ENCODE peak calls at places on chromosomes 6 and 20, in four cellular contexts. Z, V, L and U are unnamed samples.

GRCh38 chr20:50558483-50558925 is 48.3 kb downstream of the PTPN1 start:
- DNase-seq in Z (no peak), L (peak; percentile 63), V (no peak), U (no peak)

GRCh38 chr20:61589055-61589385 is 337.0 kb downstream of the CDH4 start:
- DNase-seq in Z (no peak), L (no peak), V (no peak), U (no peak)

GRCh38 chr6:53651764-53652401 is 13.7 kb downstream of the KLHL31 start:
- DNase-seq in L (no peak), Z (peak; percentile 59), V (no peak), U (peak; percentile 86)

GRCh38 chr6:30037182-30037788 is 23.8 kb upstream of the POLR1H start:
- DNase-seq in L (peak; percentile 47), V (no peak), Z (no peak), U (peak; percentile 38)

GRCh38 chr20:63568986-63569949 is 4.8 kb downstream of the HELZ2 start:
- DNase-seq in V (no peak), L (no peak), Z (no peak), U (no peak)

GRCh38 chr6:55668625-55669024 is 89.6 kb upstream of the HMGCLL1 start:
- DNase-seq in Z (no peak), L (no peak), V (no peak), U (no peak)

GRCh38 chr6:130421567-130421966 is 55.8 kb downstream of the TMEM200A start:
- DNase-seq in V (no peak), L (no peak), Z (no peak), U (no peak)

GRCh38 chr6:42707595-42707994 is 14.8 kb downstream of the PRPH2 start:
- DNase-seq in L (no peak), V (no peak), Z (no peak), U (no peak)

GRCh38 chr6:53250137-53250760 is 98.5 kb downstream of the ELOVL5 start:
- DNase-seq in V (no peak), L (no peak), Z (no peak), U (no peak)

GRCh38 chr20:25499855-25500434 is 85.4 kb downstream of the NINL start:
- DNase-seq in V (no peak), L (no peak), Z (no peak), U (no peak)

GRCh38 chr6:117495873-117496272 is 13.4 kb downstream of the DCBLD1 start:
- DNase-seq in Z (no peak), L (no peak), V (no peak), U (no peak)

GRCh38 chr6:97947841-97948240 is 664.8 kb upstream of the MMS22L start:
- DNase-seq in L (no peak), V (no peak), Z (no peak), U (peak; percentile 1)
- TF ChIP-seq EP300 in L (no peak), V (no peak), Z (no peak), U (no peak)

GRCh38 chr6:77816766-77817270 is 164.0 kb downstream of the MEI4 start:
- DNase-seq in Z (no peak), L (no peak), V (no peak), U (no peak)

GRCh38 chr6:77825204-77825603 is 172.4 kb downstream of the MEI4 start:
- DNase-seq in Z (no peak), L (no peak), V (no peak), U (no peak)

DNA sequence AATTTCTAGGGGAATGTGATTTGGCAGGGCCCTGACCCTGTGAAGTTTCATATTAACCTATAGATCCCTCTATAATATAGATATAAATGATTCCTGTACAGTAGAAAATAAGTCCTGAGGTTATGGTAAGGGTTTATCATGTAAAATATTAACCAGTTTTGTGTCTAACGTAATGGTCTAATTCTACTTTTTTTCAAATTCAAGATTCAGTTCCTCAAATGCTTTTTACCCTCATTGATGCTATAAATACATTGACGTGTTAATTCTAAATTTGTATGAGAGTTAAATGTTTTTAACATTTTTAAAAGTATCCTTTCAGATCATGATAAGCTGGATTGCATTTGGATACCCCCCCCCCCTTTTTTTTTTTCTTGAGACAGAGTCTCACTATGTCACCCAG is 169.4 kb downstream of the MEI4 start:
- DNase-seq in Z (no peak), L (no peak), V (no peak), U (no peak)
- TF ChIP-seq POLR2A in Z (no peak), L (no peak), V (no peak), U (no peak)

GRCh38 chr6:12578097-12578496 is 138.5 kb upstream of the PHACTR1 start:
- DNase-seq in L (no peak), V (no peak), Z (no peak), U (no peak)
- TF ChIP-seq ATF3 in L (no peak), V (no peak), Z (no peak), U (no peak)

GRCh38 chr20:53786445-53787267 is 193.0 kb upstream of the ZNF217 start:
- DNase-seq in V (no peak), Z (no peak), L (no peak), U (peak; percentile 56)
- TF ChIP-seq EP300 in V (no peak), Z (no peak), L (no peak), U (peak; percentile 13)

DNA sequence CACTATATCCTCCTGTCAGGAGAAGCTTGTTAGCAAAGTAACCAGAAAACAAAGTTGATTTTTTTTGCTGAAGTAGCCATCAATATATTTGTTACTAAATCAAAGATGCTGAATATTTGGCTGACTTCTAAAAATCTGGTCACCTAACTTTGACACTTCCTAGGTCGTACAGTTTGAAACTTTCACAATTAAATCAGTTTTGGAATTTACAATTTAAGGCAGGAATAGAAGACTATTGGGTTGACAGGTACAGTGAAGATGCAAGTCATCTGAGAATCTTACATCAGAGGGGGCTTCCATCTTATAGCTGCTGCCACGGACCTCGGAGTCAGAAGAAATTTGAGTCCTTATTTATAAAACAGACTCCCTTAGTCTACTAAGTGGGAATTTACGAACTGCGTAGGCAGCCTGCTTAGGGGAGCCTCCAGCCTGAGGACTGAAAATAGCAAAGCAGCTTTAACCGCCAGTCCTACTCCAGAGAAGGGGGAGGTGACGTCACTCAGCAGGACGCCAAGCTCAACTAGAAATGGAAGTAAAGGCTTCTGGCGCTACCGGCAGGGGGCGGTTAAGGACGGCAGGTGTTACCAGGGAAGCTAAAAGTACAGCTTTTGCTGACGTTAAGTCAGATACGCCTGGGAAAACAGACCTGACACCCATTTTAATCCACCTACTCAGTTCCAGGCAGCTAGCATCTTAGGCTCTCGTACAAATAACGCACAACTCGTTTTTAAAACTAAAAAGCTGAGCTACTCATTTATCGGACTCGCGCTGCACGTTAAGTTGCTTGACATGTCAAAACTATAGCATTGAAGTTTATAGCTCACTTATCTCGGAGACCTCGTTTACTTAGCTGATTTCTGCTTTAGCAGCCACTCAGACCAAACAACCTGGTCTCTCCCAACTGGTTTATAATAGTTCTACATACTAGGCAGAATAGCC is 61.1 kb upstream of the HFE start:
- DNase-seq in V (peak; percentile 89), Z (peak; percentile 93), L (peak; percentile 76), U (peak; percentile 97)
- TF ChIP-seq POLR2A in V (no peak), Z (peak; percentile 91), L (no peak), U (no peak)

GRCh38 chr20:237479-237878 is 10.4 kb downstream of the DEFB129 start:
- DNase-seq in Z (no peak), L (no peak), V (no peak), U (no peak)
- TF ChIP-seq ATF3 in Z (no peak), L (no peak), V (no peak), U (no peak)

GRCh38 chr6:46845126-46845525 is 51.9 kb downstream of the MEP1A start:
- DNase-seq in V (no peak), Z (no peak), L (no peak), U (no peak)

GRCh38 chr6:46849361-46849690 is 56.1 kb downstream of the MEP1A start:
- DNase-seq in Z (no peak), V (no peak), L (no peak), U (no peak)

GRCh38 chr6:46850781-46851180 is 57.6 kb downstream of the MEP1A start:
- DNase-seq in L (no peak), Z (no peak), V (no peak), U (no peak)

DNA sequence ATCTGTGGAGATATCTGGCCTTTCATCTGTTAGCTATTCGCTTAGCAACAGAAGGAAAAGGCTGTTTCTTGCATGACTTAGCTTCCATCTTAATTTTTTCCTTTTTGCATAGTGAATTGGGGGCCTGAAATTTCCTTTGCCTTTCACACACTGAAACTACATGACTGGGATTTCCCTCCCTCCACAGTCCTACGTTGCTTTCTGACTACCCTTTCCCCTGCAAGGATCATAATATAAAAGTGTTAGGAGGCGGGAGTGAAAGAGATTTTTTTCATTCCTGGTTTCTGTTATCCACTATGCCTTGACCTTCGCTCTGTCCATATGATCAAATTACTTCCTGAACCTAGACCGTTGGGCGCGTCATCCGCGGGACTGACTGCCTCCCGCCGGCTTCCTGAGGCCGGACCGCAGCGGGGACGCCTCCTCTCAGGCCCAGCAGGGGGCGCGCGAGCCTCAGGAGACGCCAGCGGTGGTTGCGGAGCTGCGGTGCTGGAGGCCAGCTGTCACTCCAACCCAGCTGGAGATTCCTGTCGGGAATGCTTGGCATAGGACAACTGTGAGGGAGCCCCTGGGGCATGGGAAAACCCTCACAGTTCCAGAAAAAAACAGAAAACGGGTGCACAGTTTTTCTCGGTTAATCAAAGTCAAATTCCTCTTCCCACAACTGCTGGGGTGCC is 55.6 kb downstream of the MEP1A start:
- DNase-seq in V (no peak), Z (peak; percentile 61), L (peak; percentile 83), U (peak; percentile 71)
- TF ChIP-seq EP300 in V (no peak), Z (peak; percentile 32), L (no peak), U (no peak)

GRCh38 chr6:143840595-143840994 is 2.5 kb upstream of the LTV1 start:
- DNase-seq in Z (no peak), L (no peak), V (no peak), U (no peak)

GRCh38 chr6:143843689-143844405 is 709 bp downstream of the LTV1 start:
- DNase-seq in Z (no peak), V (no peak), L (no peak), U (peak; percentile 13)

GRCh38 chr6:143842468-143842901 is 653 bp upstream of the LTV1 start:
- DNase-seq in V (no peak), L (no peak), Z (no peak), U (no peak)

GRCh38 chr6:143845033-143845432 is 1.9 kb downstream of the LTV1 start:
- DNase-seq in L (no peak), Z (no peak), V (no peak), U (no peak)

GRCh38 chr6:143842902-143843688 is at the start of gene LTV1:
- DNase-seq in L (peak; percentile 100), Z (peak; percentile 88), V (peak; percentile 81), U (peak; percentile 98)
- TF ChIP-seq POLR2A in L (peak; percentile 95), Z (no peak), V (peak; percentile 85), U (peak; percentile 94)

DNA sequence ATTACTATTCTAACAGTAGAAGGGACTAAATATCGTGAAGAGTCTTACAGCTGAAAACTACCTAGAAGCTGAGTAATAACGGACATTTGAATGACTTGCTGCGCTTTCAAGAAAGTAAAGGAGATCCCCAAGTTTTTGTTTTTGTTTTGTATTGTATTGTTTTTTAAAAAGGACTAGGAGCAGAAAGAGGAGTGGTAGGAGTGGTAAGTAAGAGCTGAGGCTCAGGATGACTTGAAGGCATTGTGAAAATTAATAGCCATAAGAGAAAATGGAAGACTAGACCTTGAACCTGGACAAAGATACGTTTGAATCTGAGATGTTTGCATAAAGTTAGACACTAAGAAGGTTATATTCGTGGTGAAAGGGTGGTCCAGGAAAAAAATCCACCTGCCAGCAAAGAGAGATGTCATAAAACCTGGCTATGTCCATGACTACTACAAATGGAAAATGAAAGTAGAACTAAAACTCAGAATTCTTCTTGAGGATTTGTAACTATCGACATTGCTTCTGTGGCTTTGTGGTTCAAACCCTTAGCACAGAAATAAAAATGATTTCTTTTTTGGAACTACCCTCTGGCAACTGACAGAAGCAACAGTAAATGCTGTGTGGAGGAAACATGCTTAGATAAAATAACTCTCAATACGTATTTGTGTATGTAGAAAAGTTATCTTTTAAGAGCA is 824.8 kb upstream of the FLRT3 start:
- DNase-seq in Z (no peak), V (peak; percentile 48), L (no peak), U (no peak)
- TF ChIP-seq ATF3 in Z (no peak), V (no peak), L (no peak), U (no peak)